ENCODE peak calls at places on chromosomes 2 and 18, in five cellular contexts. One of them, this sample, is unnamed.
A peak's percentile ranks its signal among the peaks of the same experiment; 100 is the strongest.

GRCh38 chr2:77105008-77105407 is 417.2 kb downstream of the LRRTM4 start:
- DNase-seq in upper lobe of right lung: no peak
- DNase-seq in astrocyte: no peak
- DNase-seq in mammary epithelial cell: no peak
- DNase-seq in SK-N-MC: no peak
- DNase-seq in this sample: no peak

GRCh38 chr2:37344453-37345361 is at the start of gene QPCT:
- DNase-seq in astrocyte: peak; percentile 47
- DNase-seq in upper lobe of right lung: peak; percentile 78
- DNase-seq in mammary epithelial cell: no peak
- DNase-seq in SK-N-MC: no peak
- DNase-seq in this sample: peak; percentile 80

GRCh38 chr2:137764638-137765037 is 199.6 kb upstream of the HNMT start:
- DNase-seq in upper lobe of right lung: no peak
- DNase-seq in astrocyte: no peak
- DNase-seq in mammary epithelial cell: no peak
- DNase-seq in SK-N-MC: no peak
- DNase-seq in this sample: no peak

GRCh38 chr2:141940709-141941108 is 190.1 kb downstream of the LRP1B start:
- DNase-seq in astrocyte: no peak
- DNase-seq in upper lobe of right lung: no peak
- DNase-seq in mammary epithelial cell: no peak
- DNase-seq in SK-N-MC: no peak
- DNase-seq in this sample: no peak

GRCh38 chr2:39508243-39508642 is 71.2 kb upstream of the MAP4K3 start:
- DNase-seq in mammary epithelial cell: no peak
- DNase-seq in upper lobe of right lung: no peak
- DNase-seq in SK-N-MC: no peak
- DNase-seq in astrocyte: peak; percentile 76
- DNase-seq in this sample: peak; percentile 53

GRCh38 chr18:79634186-79634585 is 45.4 kb upstream of the CTDP1 start:
- DNase-seq in upper lobe of right lung: no peak
- DNase-seq in SK-N-MC: no peak
- DNase-seq in mammary epithelial cell: no peak
- DNase-seq in astrocyte: no peak
- DNase-seq in this sample: no peak

GRCh38 chr2:13005761-13006336 is 289.1 kb downstream of the TRIB2 start:
- DNase-seq in mammary epithelial cell: no peak
- DNase-seq in SK-N-MC: no peak
- DNase-seq in upper lobe of right lung: no peak
- DNase-seq in astrocyte: no peak
- DNase-seq in this sample: no peak

GRCh38 chr2:157732596-157732995 is 103.9 kb upstream of the ACVR1C start:
- DNase-seq in mammary epithelial cell: no peak
- DNase-seq in astrocyte: no peak
- DNase-seq in upper lobe of right lung: no peak
- DNase-seq in SK-N-MC: no peak
- DNase-seq in this sample: peak; percentile 50

GRCh38 chr18:61651145-61651879 is 241.5 kb downstream of the RNF152 start:
- DNase-seq in astrocyte: no peak
- DNase-seq in mammary epithelial cell: no peak
- DNase-seq in SK-N-MC: no peak
- DNase-seq in upper lobe of right lung: no peak
- DNase-seq in this sample: no peak

GRCh38 chr2:58039170-58039611 is 7.4 kb upstream of the VRK2 start:
- DNase-seq in mammary epithelial cell: no peak
- DNase-seq in SK-N-MC: no peak
- DNase-seq in astrocyte: peak; percentile 68
- DNase-seq in upper lobe of right lung: no peak
- DNase-seq in this sample: peak; percentile 63

GRCh38 chr2:64859208-64860161 is 129.7 kb upstream of the SLC1A4 start:
- DNase-seq in astrocyte: peak; percentile 92
- DNase-seq in SK-N-MC: peak; percentile 53
- DNase-seq in upper lobe of right lung: peak; percentile 94
- DNase-seq in mammary epithelial cell: peak; percentile 79
- DNase-seq in this sample: peak; percentile 97

GRCh38 chr2:70190086-70190412 is 770 bp downstream of the C2orf42 start:
- DNase-seq in mammary epithelial cell: no peak
- DNase-seq in astrocyte: no peak
- DNase-seq in SK-N-MC: peak; percentile 26
- DNase-seq in upper lobe of right lung: no peak
- DNase-seq in this sample: no peak

GRCh38 chr18:25239636-25240468 is 112.1 kb downstream of the ZNF521 start:
- DNase-seq in astrocyte: peak; percentile 18
- DNase-seq in mammary epithelial cell: no peak
- DNase-seq in upper lobe of right lung: no peak
- DNase-seq in SK-N-MC: no peak
- DNase-seq in this sample: no peak

GRCh38 chr2:26521054-26521912 is 43.4 kb upstream of the OTOF start:
- DNase-seq in mammary epithelial cell: no peak
- DNase-seq in upper lobe of right lung: peak; percentile 16
- DNase-seq in SK-N-MC: no peak
- DNase-seq in astrocyte: no peak
- DNase-seq in this sample: peak; percentile 48

GRCh38 chr18:79866889-79867574 is 69.3 kb downstream of the KCNG2 start:
- DNase-seq in mammary epithelial cell: peak; percentile 7
- DNase-seq in SK-N-MC: no peak
- DNase-seq in astrocyte: no peak
- DNase-seq in upper lobe of right lung: peak; percentile 38
- DNase-seq in this sample: peak; percentile 57

DNA sequence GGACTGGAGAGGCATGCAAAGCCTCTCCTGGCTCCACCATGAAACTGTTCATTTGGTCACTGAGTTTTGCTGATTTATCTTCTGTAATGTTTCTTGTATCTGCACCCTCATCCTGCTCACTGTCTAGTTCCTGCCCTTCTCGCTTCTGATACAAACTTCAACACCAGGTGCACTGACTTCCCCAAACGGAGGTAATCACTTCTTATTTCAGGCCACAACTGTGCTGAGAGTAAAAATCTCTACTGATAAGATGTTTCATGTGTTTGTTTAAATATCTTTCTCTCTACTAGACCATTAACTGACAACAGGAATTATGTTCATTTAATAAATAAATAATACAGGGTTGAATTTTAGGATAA is 10.9 kb upstream of the NT5C1B start:
- DNase-seq in SK-N-MC: no peak
- DNase-seq in upper lobe of right lung: no peak
- DNase-seq in mammary epithelial cell: no peak
- DNase-seq in astrocyte: no peak
- DNase-seq in this sample: no peak
- H3K27ac ChIP-seq in SK-N-MC: no peak overlapping the region
- H3K27ac ChIP-seq in upper lobe of right lung: no peak overlapping the region
- H3K27ac ChIP-seq in mammary epithelial cell: no peak overlapping the region
- H3K27ac ChIP-seq in astrocyte: no peak overlapping the region
- H3K27ac ChIP-seq in this sample: no peak overlapping the region

GRCh38 chr2:68951899-68952298 is 794 bp downstream of the GKN2 start:
- DNase-seq in SK-N-MC: no peak
- DNase-seq in upper lobe of right lung: no peak
- DNase-seq in mammary epithelial cell: no peak
- DNase-seq in astrocyte: no peak
- DNase-seq in this sample: no peak
- H3K4me3 ChIP-seq in SK-N-MC: no peak overlapping the region
- H3K4me3 ChIP-seq in upper lobe of right lung: peak overlapping the region; percentile 37
- H3K4me3 ChIP-seq in mammary epithelial cell: no peak overlapping the region
- H3K4me3 ChIP-seq in astrocyte: no peak overlapping the region
- H3K4me3 ChIP-seq in this sample: no peak overlapping the region

GRCh38 chr2:120110507-120110906 is 97.6 kb downstream of the EPB41L5 start:
- DNase-seq in mammary epithelial cell: no peak
- DNase-seq in upper lobe of right lung: peak; percentile 76
- DNase-seq in astrocyte: no peak
- DNase-seq in SK-N-MC: no peak
- DNase-seq in this sample: no peak

GRCh38 chr2:120110062-120110362 is 97.1 kb downstream of the EPB41L5 start:
- DNase-seq in upper lobe of right lung: no peak
- DNase-seq in SK-N-MC: no peak
- DNase-seq in astrocyte: no peak
- DNase-seq in mammary epithelial cell: no peak
- DNase-seq in this sample: no peak

GRCh38 chr2:120108049-120108448 is 95.2 kb downstream of the EPB41L5 start:
- DNase-seq in mammary epithelial cell: peak; percentile 81
- DNase-seq in upper lobe of right lung: no peak
- DNase-seq in astrocyte: peak; percentile 77
- DNase-seq in SK-N-MC: no peak
- DNase-seq in this sample: peak; percentile 67

GRCh38 chr2:120109186-120110061 is 96.5 kb downstream of the EPB41L5 start:
- DNase-seq in upper lobe of right lung: no peak
- DNase-seq in astrocyte: peak; percentile 29
- DNase-seq in mammary epithelial cell: peak; percentile 36
- DNase-seq in SK-N-MC: no peak
- DNase-seq in this sample: peak; percentile 56

GRCh38 chr2:120108749-120109148 is 95.9 kb downstream of the EPB41L5 start:
- DNase-seq in mammary epithelial cell: peak; percentile 52
- DNase-seq in SK-N-MC: no peak
- DNase-seq in astrocyte: peak; percentile 29
- DNase-seq in upper lobe of right lung: no peak
- DNase-seq in this sample: peak; percentile 62
- H3K27ac ChIP-seq in mammary epithelial cell: peak overlapping the region; percentile 50
- H3K27ac ChIP-seq in SK-N-MC: no peak overlapping the region
- H3K27ac ChIP-seq in astrocyte: no peak overlapping the region
- H3K27ac ChIP-seq in upper lobe of right lung: no peak overlapping the region
- H3K27ac ChIP-seq in this sample: no peak overlapping the region

GRCh38 chr2:212538156-212539144 is at the start of gene ERBB4:
- DNase-seq in upper lobe of right lung: peak; percentile 80
- DNase-seq in astrocyte: no peak
- DNase-seq in SK-N-MC: no peak
- DNase-seq in mammary epithelial cell: no peak
- DNase-seq in this sample: peak; percentile 15

GRCh38 chr2:212536385-212537310 is 2.0 kb downstream of the ERBB4 start:
- DNase-seq in mammary epithelial cell: no peak
- DNase-seq in astrocyte: no peak
- DNase-seq in upper lobe of right lung: peak; percentile 55
- DNase-seq in SK-N-MC: no peak
- DNase-seq in this sample: peak; percentile 27

GRCh38 chr2:212539145-212539880 is 711 bp upstream of the ERBB4 start:
- DNase-seq in mammary epithelial cell: no peak
- DNase-seq in astrocyte: no peak
- DNase-seq in upper lobe of right lung: peak; percentile 85
- DNase-seq in SK-N-MC: no peak
- DNase-seq in this sample: peak; percentile 63

GRCh38 chr2:212537311-212538155 is 1.1 kb downstream of the ERBB4 start:
- DNase-seq in SK-N-MC: no peak
- DNase-seq in upper lobe of right lung: peak; percentile 76
- DNase-seq in astrocyte: no peak
- DNase-seq in mammary epithelial cell: no peak
- DNase-seq in this sample: peak; percentile 45

GRCh38 chr2:212535963-212536362 is 2.6 kb downstream of the ERBB4 start:
- DNase-seq in mammary epithelial cell: no peak
- DNase-seq in astrocyte: no peak
- DNase-seq in upper lobe of right lung: no peak
- DNase-seq in SK-N-MC: no peak
- DNase-seq in this sample: no peak
- H3K4me3 ChIP-seq in mammary epithelial cell: no peak overlapping the region
- H3K4me3 ChIP-seq in astrocyte: peak overlapping the region; percentile 74
- H3K4me3 ChIP-seq in upper lobe of right lung: peak overlapping the region; percentile 50
- H3K4me3 ChIP-seq in SK-N-MC: peak overlapping the region; percentile 89
- H3K4me3 ChIP-seq in this sample: no peak overlapping the region

DNA sequence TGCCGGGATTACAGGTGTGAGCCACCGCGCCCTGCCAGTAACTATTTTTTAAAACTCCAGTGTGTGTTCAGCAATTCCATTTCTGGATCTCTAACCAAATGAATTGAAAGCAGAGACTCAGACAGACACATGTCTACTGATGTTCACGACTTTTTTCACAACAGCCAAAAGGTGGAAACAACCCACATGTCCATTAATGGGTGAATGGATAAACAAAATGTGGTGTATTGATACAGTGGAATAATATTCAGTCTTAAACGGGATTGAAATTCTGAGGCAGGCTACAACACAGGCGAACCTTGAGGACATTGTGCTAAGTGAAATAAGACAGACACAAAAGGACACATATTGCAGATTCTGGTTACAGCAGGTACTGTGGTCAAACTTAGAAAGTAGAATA is 55.0 kb downstream of the DDX1 start:
- DNase-seq in upper lobe of right lung: no peak
- DNase-seq in SK-N-MC: no peak
- DNase-seq in mammary epithelial cell: no peak
- DNase-seq in astrocyte: no peak
- DNase-seq in this sample: no peak
- H3K27ac ChIP-seq in upper lobe of right lung: no peak overlapping the region
- H3K27ac ChIP-seq in SK-N-MC: no peak overlapping the region
- H3K27ac ChIP-seq in mammary epithelial cell: no peak overlapping the region
- H3K27ac ChIP-seq in astrocyte: no peak overlapping the region
- H3K27ac ChIP-seq in this sample: no peak overlapping the region

DNA sequence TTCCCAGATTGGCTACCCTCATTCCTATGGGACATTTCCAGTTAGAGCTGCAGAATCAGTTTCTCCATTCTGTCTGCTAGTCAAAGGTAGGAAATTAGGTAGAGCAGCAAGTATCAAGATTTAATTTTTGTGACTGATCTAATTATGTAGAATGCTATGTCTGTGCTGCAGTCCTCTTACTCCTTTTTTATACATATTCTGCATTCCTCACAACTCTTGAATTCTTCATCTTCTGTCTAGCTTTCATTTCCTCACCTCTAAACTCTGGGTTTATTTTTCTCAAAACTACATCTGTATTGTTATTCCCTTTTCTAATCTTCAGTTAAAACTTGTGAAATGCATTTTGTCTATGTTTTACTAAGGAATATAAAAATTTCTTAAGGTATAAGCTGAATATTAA is 8.6 kb downstream of the SGO2 start:
- DNase-seq in upper lobe of right lung: no peak
- DNase-seq in SK-N-MC: no peak
- DNase-seq in astrocyte: no peak
- DNase-seq in mammary epithelial cell: no peak
- DNase-seq in this sample: no peak
- H3K4me3 ChIP-seq in upper lobe of right lung: no peak overlapping the region
- H3K4me3 ChIP-seq in SK-N-MC: no peak overlapping the region
- H3K4me3 ChIP-seq in astrocyte: no peak overlapping the region
- H3K4me3 ChIP-seq in mammary epithelial cell: no peak overlapping the region
- H3K4me3 ChIP-seq in this sample: no peak overlapping the region

GRCh38 chr2:187434342-187434785 is 13.7 kb downstream of the CALCRL start:
- DNase-seq in SK-N-MC: no peak
- DNase-seq in upper lobe of right lung: no peak
- DNase-seq in astrocyte: peak; percentile 74
- DNase-seq in mammary epithelial cell: no peak
- DNase-seq in this sample: peak; percentile 67
- H3K27ac ChIP-seq in SK-N-MC: peak overlapping the region; percentile 38
- H3K27ac ChIP-seq in upper lobe of right lung: no peak overlapping the region
- H3K27ac ChIP-seq in astrocyte: no peak overlapping the region
- H3K27ac ChIP-seq in mammary epithelial cell: no peak overlapping the region
- H3K27ac ChIP-seq in this sample: peak overlapping the region; percentile 55

This sample was measured in GM23248.